ENCODE peak calls at places on chromosomes 1 and 21, in five cellular contexts. N, F, S, V and K are unnamed samples.

GRCh38 chr1:243459059-243459458 is 203.2 kb downstream of the SDCCAG8 start:
- DNase-seq in N (no peak), F (no peak), S (no peak), V (no peak), K (no peak)

GRCh38 chr1:202164271-202165037 is 4.1 kb upstream of the PTPN7 start:
- DNase-seq in N (peak), F (no peak), S (peak), V (no peak), K (no peak)

GRCh38 chr1:30706528-30706927 is 16.9 kb downstream of the MATN1 start:
- DNase-seq in N (no peak), F (no peak), S (no peak), V (no peak), K (no peak)

GRCh38 chr1:46134660-46135331 is 2.4 kb upstream of the PIK3R3 start:
- DNase-seq in N (no peak), F (no peak), S (no peak), V (no peak), K (no peak)

GRCh38 chr21:43204638-43205037 is 35.8 kb downstream of the CRYAA start:
- DNase-seq in N (no peak), F (no peak), S (no peak), V (no peak), K (no peak)

GRCh38 chr1:55472784-55473183 is 257.6 kb upstream of the USP24 start:
- DNase-seq in N (no peak), F (no peak), S (no peak), V (no peak), K (no peak)

GRCh38 chr1:53421208-53421607 is 38.0 kb upstream of the DMRTB1 start:
- DNase-seq in N (no peak), F (no peak), S (no peak), V (no peak), K (no peak)

GRCh38 chr1:24540906-24541710 is 14.8 kb upstream of the NCMAP start:
- DNase-seq in N (no peak), F (peak), S (no peak), V (no peak), K (no peak)

GRCh38 chr1:195278644-195279043 is 1329.6 kb downstream of the KCNT2 start:
- DNase-seq in N (no peak), F (no peak), S (no peak), V (no peak), K (no peak)

GRCh38 chr1:203570805-203571204 is 55.8 kb upstream of the ATP2B4 start:
- DNase-seq in N (no peak), F (no peak), S (no peak), V (no peak), K (no peak)

GRCh38 chr21:42939581-42940413 is 14.4 kb upstream of the ERVH48-1 start:
- DNase-seq in N (no peak), F (peak), S (no peak), V (no peak), K (no peak)

GRCh38 chr1:41380979-41381690 is 19.9 kb downstream of the FOXO6 start:
- DNase-seq in N (no peak), F (no peak), S (no peak), V (no peak), K (peak)

GRCh38 chr1:27506703-27507102 is 16.7 kb upstream of the WASF2 start:
- DNase-seq in N (no peak), F (no peak), S (no peak), V (no peak), K (no peak)

GRCh38 chr1:38578444-38578951 is 281.1 kb downstream of the RRAGC start:
- DNase-seq in N (no peak), F (no peak), S (no peak), V (peak), K (no peak)

GRCh38 chr1:38962560-38962959 is 20.9 kb upstream of the RHBDL2 start:
- DNase-seq in N (no peak), F (no peak), S (no peak), V (no peak), K (no peak)

GRCh38 chr1:232900818-232901217 is 49.6 kb upstream of the NTPCR start:
- DNase-seq in N (no peak), F (no peak), S (no peak), V (no peak), K (no peak)

GRCh38 chr1:185880779-185881333 is 146.7 kb downstream of the HMCN1 start:
- DNase-seq in N (no peak), F (no peak), S (no peak), V (no peak), K (no peak)

GRCh38 chr1:71307451-71307850 is 226.6 kb upstream of the ZRANB2 start:
- DNase-seq in N (no peak), F (peak), S (no peak), V (no peak), K (no peak)

GRCh38 chr1:25030674-25031589 is 100.9 kb upstream of the RUNX3 start:
- DNase-seq in N (peak), F (no peak), S (peak), V (no peak), K (no peak)

GRCh38 chr1:113380075-113380474 is 10.2 kb upstream of the MAGI3 start:
- DNase-seq in N (no peak), F (no peak), S (no peak), V (no peak), K (no peak)

GRCh38 chr1:181061891-181062777 is 26.4 kb upstream of the IER5 start:
- DNase-seq in N (no peak), F (no peak), S (no peak), V (no peak), K (no peak)

GRCh38 chr1:186479162-186479561 is 18.2 kb upstream of the PDC start:
- DNase-seq in N (no peak), F (no peak), S (no peak), V (no peak), K (no peak)

GRCh38 chr1:73909043-73909567 is 288.9 kb downstream of the LRRIQ3 start:
- DNase-seq in N (no peak), F (no peak), S (no peak), V (no peak), K (no peak)

GRCh38 chr1:241640867-241641542 is 836 bp upstream of the CHML start:
- DNase-seq in N (no peak), F (no peak), S (no peak), V (no peak), K (no peak)

GRCh38 chr1:36520771-36521420 is 38.2 kb upstream of the CSF3R start:
- DNase-seq in N (no peak), F (no peak), S (no peak), V (no peak), K (no peak)

GRCh38 chr1:228986093-228986904 is 251.0 kb downstream of the RHOU start:
- DNase-seq in N (no peak), F (no peak), S (no peak), V (no peak), K (no peak)

GRCh38 chr1:214259353-214259982 is 21.5 kb upstream of the SMYD2 start:
- DNase-seq in N (no peak), F (no peak), S (no peak), V (no peak), K (no peak)

GRCh38 chr21:35602811-35603210 is 457.5 kb downstream of the SETD4 start:
- DNase-seq in N (no peak), F (no peak), S (no peak), V (no peak), K (no peak)

GRCh38 chr1:160499631-160500030 is 23.4 kb downstream of the SLAMF6 start:
- DNase-seq in N (no peak), F (no peak), S (no peak), V (no peak), K (no peak)

GRCh38 chr1:61119085-61119484 is 36.7 kb downstream of the NFIA start:
- DNase-seq in N (no peak), F (no peak), S (no peak), V (no peak), K (no peak)

GRCh38 chr1:228345201-228345930 is 61.3 kb downstream of the TRIM11 start:
- DNase-seq in N (no peak), F (no peak), S (no peak), V (no peak), K (no peak)

GRCh38 chr1:181064030-181064594 is 24.4 kb upstream of the IER5 start:
- DNase-seq in N (no peak), F (no peak), S (no peak), V (no peak), K (no peak)

GRCh38 chr1:10561497-10561896 is 86.7 kb downstream of the PEX14 start:
- DNase-seq in N (no peak), F (no peak), S (no peak), V (no peak), K (no peak)

GRCh38 chr1:57034713-57035112 is 68.9 kb upstream of the C8B start:
- DNase-seq in N (no peak), F (no peak), S (no peak), V (no peak), K (no peak)

GRCh38 chr1:29196863-29197589 is 15.3 kb upstream of the SRSF4 start:
- DNase-seq in N (no peak), F (peak), S (no peak), V (no peak), K (no peak)

GRCh38 chr1:246197076-246197475 is 310.0 kb downstream of the SMYD3 start:
- DNase-seq in N (no peak), F (no peak), S (no peak), V (no peak), K (no peak)

GRCh38 chr1:85368073-85368778 is 91.8 kb upstream of the BCL10 start:
- DNase-seq in N (no peak), F (no peak), S (no peak), V (no peak), K (no peak)